ENCODE peak calls at places on chromosomes 6 and 20, in five cellular contexts. V is HL-60, W is sigmoid colon, U is SK-N-MC, G is upper lobe of left lung. F is an unnamed sample.

GRCh38 chr6:31400467-31401289 is 2.7 kb upstream of the MICA start:
- DNase-seq in V (peak; percentile 91), W (peak; percentile 91), U (no peak), G (peak; percentile 90), F (no peak)

GRCh38 chr6:158861686-158862381 is 42.7 kb upstream of the EZR start:
- DNase-seq in V (no peak), W (no peak), U (no peak), G (no peak), F (no peak)

GRCh38 chr6:88725111-88725711 is 238.2 kb downstream of the RNGTT start:
- DNase-seq in V (no peak), W (no peak), U (peak; percentile 67), G (no peak), F (no peak)

GRCh38 chr6:45900808-45901752 is 114.6 kb downstream of the CLIC5 start:
- DNase-seq in V (no peak), W (no peak), U (no peak), G (no peak), F (no peak)

GRCh38 chr6:18350728-18351127 is 36.4 kb upstream of the RNF144B start:
- DNase-seq in V (peak; percentile 42), W (no peak), U (no peak), G (no peak), F (no peak)

GRCh38 chr6:64000873-64001497 is 365.4 kb downstream of the PHF3 start:
- DNase-seq in V (no peak), W (no peak), U (no peak), G (no peak), F (no peak)

GRCh38 chr20:36319356-36320260 is 13.5 kb downstream of the DLGAP4 start:
- DNase-seq in V (no peak), W (no peak), U (no peak), G (no peak), F (no peak)

GRCh38 chr20:62994850-62995249 is 11.9 kb downstream of the BHLHE23 start:
- DNase-seq in V (no peak), W (no peak), U (no peak), G (no peak), F (no peak)

GRCh38 chr6:100167585-100167984 is 173.6 kb upstream of the MCHR2 start:
- DNase-seq in V (no peak), W (no peak), U (no peak), G (no peak), F (no peak)

GRCh38 chr20:52410182-52410647 is 218.6 kb upstream of the ZFP64 start:
- DNase-seq in V (peak; percentile 80), W (no peak), U (peak; percentile 66), G (no peak), F (no peak)

GRCh38 chr6:10721850-10722569 is 860 bp upstream of the TMEM14C start:
- DNase-seq in V (no peak), W (no peak), U (no peak), G (no peak), F (no peak)

GRCh38 chr20:45611054-45611453 is 18.5 kb upstream of the WFDC10A start:
- DNase-seq in V (peak; percentile 3), W (no peak), U (no peak), G (no peak), F (no peak)

GRCh38 chr6:150627601-150628012 is 27.9 kb downstream of the PLEKHG1 start:
- DNase-seq in V (no peak), W (no peak), U (no peak), G (no peak), F (no peak)

GRCh38 chr6:105278813-105279212 is 99.0 kb upstream of the POPDC3 start:
- DNase-seq in V (no peak), W (no peak), U (no peak), G (peak; percentile 30), F (no peak)

GRCh38 chr20:10603971-10604864 is 69.6 kb downstream of the JAG1 start:
- DNase-seq in V (no peak), W (peak; percentile 87), U (no peak), G (peak; percentile 74), F (peak; percentile 89)

GRCh38 chr20:48618052-48618451 is 209.7 kb downstream of the PREX1 start:
- DNase-seq in V (no peak), W (no peak), U (no peak), G (no peak), F (no peak)

GRCh38 chr6:35149891-35150566 is 8.9 kb upstream of the TCP11 start:
- DNase-seq in V (no peak), W (no peak), U (no peak), G (no peak), F (no peak)

GRCh38 chr6:146700078-146700686 is 101.4 kb downstream of the ADGB start:
- DNase-seq in V (peak; percentile 78), W (peak; percentile 89), U (peak; percentile 71), G (peak; percentile 81), F (peak; percentile 64)

GRCh38 chr6:130381459-130382380 is 15.9 kb downstream of the TMEM200A start:
- DNase-seq in V (no peak), W (no peak), U (no peak), G (no peak), F (no peak)

GRCh38 chr20:32538526-32538918 is 46.6 kb downstream of the NOL4L start:
- DNase-seq in V (no peak), W (no peak), U (no peak), G (no peak), F (no peak)

GRCh38 chr6:43923376-43924221 is 153.6 kb downstream of the VEGFA start:
- DNase-seq in V (no peak), W (peak; percentile 46), U (no peak), G (no peak), F (no peak)

GRCh38 chr6:161101517-161101916 is 109.9 kb downstream of the MAP3K4 start:
- DNase-seq in V (no peak), W (no peak), U (no peak), G (no peak), F (no peak)

GRCh38 chr6:42199106-42199981 is 4.6 kb upstream of the GUCA1B start:
- DNase-seq in V (no peak), W (no peak), U (no peak), G (no peak), F (no peak)

GRCh38 chr6:24252215-24252614 is 105.6 kb downstream of the DCDC2 start:
- DNase-seq in V (no peak), W (no peak), U (no peak), G (no peak), F (no peak)

GRCh38 chr20:62740286-62741141 is 31.9 kb downstream of the NTSR1 start:
- DNase-seq in V (peak; percentile 91), W (peak; percentile 68), U (no peak), G (peak; percentile 48), F (peak; percentile 78)

GRCh38 chr6:163324928-163325784 is 89.4 kb upstream of the QKI start:
- DNase-seq in V (peak; percentile 39), W (peak; percentile 78), U (no peak), G (peak; percentile 56), F (no peak)

GRCh38 chr20:1456300-1456699 is 10.3 kb downstream of the NSFL1C start:
- DNase-seq in V (no peak), W (no peak), U (no peak), G (no peak), F (no peak)

GRCh38 chr20:49850463-49851233 is 38.0 kb downstream of the SLC9A8 start:
- DNase-seq in V (no peak), W (no peak), U (no peak), G (no peak), F (no peak)

GRCh38 chr6:119348308-119349040 is 1.1 kb downstream of the MAN1A1 start:
- DNase-seq in V (no peak), W (peak; percentile 71), U (no peak), G (peak; percentile 30), F (no peak)

DNA sequence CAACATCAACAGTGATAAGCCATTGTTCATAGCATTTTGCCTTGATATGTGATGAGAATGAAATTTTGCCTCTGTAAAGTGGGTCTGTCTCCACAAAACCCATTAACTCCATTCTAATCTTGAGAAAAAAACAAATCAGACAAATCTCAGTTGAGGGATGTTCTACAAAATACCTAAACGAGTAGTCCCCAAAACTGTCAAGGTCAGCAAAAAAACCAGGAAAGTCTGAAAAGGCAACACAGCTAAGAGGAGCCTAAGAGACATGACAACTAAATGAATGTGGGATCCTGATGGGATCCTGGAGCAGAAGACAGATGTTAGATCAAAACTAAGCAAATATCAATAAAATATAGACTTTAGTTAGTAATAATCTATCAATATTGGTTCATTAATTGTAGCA is 431.6 kb upstream of the SPTLC3 start:
- DNase-seq in V (no peak), W (no peak), U (no peak), G (no peak), F (no peak)
- H3K27ac ChIP-seq in V (no peak overlapping the region), W (no peak overlapping the region), U (no peak overlapping the region), G (no peak overlapping the region), F (no peak overlapping the region)

GRCh38 chr20:23096986-23097520 is 10.9 kb upstream of the CD93 start:
- DNase-seq in V (no peak), W (peak; percentile 27), U (no peak), G (no peak), F (no peak)
- TF ChIP-seq POLR2AphosphoS5 in V (no peak), W (no peak), U (no peak), G (no peak), F (no peak)

GRCh38 chr6:138204303-138204702 is 14.0 kb downstream of the PBOV1 start:
- DNase-seq in V (no peak), W (no peak), U (no peak), G (no peak), F (no peak)

GRCh38 chr6:138206862-138207261 is 11.4 kb downstream of the PBOV1 start:
- DNase-seq in V (no peak), W (no peak), U (no peak), G (no peak), F (no peak)

GRCh38 chr6:138204792-138205384 is 13.4 kb downstream of the PBOV1 start:
- DNase-seq in V (no peak), W (no peak), U (no peak), G (no peak), F (no peak)

GRCh38 chr6:138203315-138203714 is 15.0 kb downstream of the PBOV1 start:
- DNase-seq in V (no peak), W (no peak), U (no peak), G (no peak), F (no peak)

GRCh38 chr6:138205437-138206094 is 12.7 kb downstream of the PBOV1 start:
- DNase-seq in V (no peak), W (no peak), U (no peak), G (no peak), F (no peak)
- H3K27ac ChIP-seq in V (no peak overlapping the region), W (no peak overlapping the region), U (no peak overlapping the region), G (no peak overlapping the region), F (no peak overlapping the region)

GRCh38 chr20:20085812-20086211 is 33.5 kb downstream of the CFAP61 start:
- DNase-seq in V (no peak), W (no peak), U (no peak), G (peak; percentile 81), F (no peak)

GRCh38 chr20:20079102-20079784 is 26.9 kb downstream of the CFAP61 start:
- DNase-seq in V (no peak), W (no peak), U (no peak), G (peak; percentile 24), F (no peak)

GRCh38 chr20:20085071-20085470 is 32.7 kb downstream of the CFAP61 start:
- DNase-seq in V (no peak), W (no peak), U (no peak), G (peak; percentile 39), F (no peak)

GRCh38 chr20:20084296-20084752 is 32.0 kb downstream of the CFAP61 start:
- DNase-seq in V (no peak), W (no peak), U (no peak), G (peak; percentile 21), F (no peak)

DNA sequence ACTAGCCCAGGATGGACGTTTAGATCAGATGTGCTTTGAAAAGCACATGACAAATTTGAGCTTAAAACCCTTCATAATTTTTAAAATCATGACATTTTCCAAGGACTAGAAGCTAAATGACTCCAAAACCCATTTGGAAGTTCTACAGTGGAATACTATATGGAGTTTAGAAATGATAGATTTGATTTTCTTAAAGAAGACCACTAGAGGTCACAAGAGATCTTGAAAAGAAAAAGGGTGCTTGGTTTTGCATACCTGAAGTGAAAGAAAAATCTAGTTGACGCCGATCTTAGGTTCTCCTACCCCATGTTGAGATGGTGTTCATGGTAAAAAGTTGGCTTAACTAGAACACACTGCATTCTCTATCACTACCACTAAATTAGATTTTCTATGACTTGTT is 31.5 kb downstream of the CFAP61 start:
- DNase-seq in V (no peak), W (no peak), U (peak; percentile 34), G (no peak), F (peak; percentile 18)
- TF ChIP-seq POLR2AphosphoS5 in V (no peak), W (no peak), U (no peak), G (no peak), F (no peak)